ENCODE peak calls at places on chromosomes 1 and 21, in five cellular contexts. X is posterior vena cava, L is M059J, S is T1000, D is fibroblast of pulmonary artery. W is an unnamed sample.

GRCh38 chr1:100342391-100342790 is 9.9 kb upstream of the CDC14A start:
- DNase-seq in X (no peak), L (no peak), S (no peak), D (no peak), W (no peak)

GRCh38 chr1:163673756-163674155 is 352.0 kb downstream of the NUF2 start:
- DNase-seq in X (no peak), L (no peak), S (no peak), D (peak), W (no peak)

GRCh38 chr1:152410599-152410998 is 3.5 kb downstream of the CRNN start:
- DNase-seq in X (no peak), L (peak), S (no peak), D (no peak), W (no peak)

GRCh38 chr1:234583755-234584430 is 26.1 kb downstream of the IRF2BP2 start:
- DNase-seq in X (no peak), L (no peak), S (no peak), D (no peak), W (no peak)

GRCh38 chr1:155192346-155193274 is 15.1 kb downstream of the THBS3 start:
- DNase-seq in X (no peak), L (no peak), S (no peak), D (no peak), W (no peak)

GRCh38 chr1:230772457-230773395 is 25.5 kb downstream of the CAPN9 start:
- DNase-seq in X (no peak), L (peak), S (no peak), D (peak), W (no peak)

GRCh38 chr1:205354259-205354904 is 2.3 kb downstream of the KLHDC8A start:
- DNase-seq in X (no peak), L (peak), S (no peak), D (peak), W (peak)

GRCh38 chr1:178088651-178089050 is 5.3 kb upstream of the RASAL2 start:
- DNase-seq in X (no peak), L (no peak), S (no peak), D (no peak), W (no peak)

GRCh38 chr1:165284471-165284870 is 72.0 kb downstream of the LMX1A start:
- DNase-seq in X (no peak), L (peak), S (no peak), D (no peak), W (no peak)

GRCh38 chr1:47578862-47579419 is 141.1 kb downstream of the FOXD2 start:
- DNase-seq in X (peak), L (no peak), S (no peak), D (no peak), W (no peak)

GRCh38 chr1:176515310-176515709 is 52.3 kb downstream of the PAPPA2 start:
- DNase-seq in X (no peak), L (peak), S (peak), D (peak), W (no peak)

GRCh38 chr1:237012789-237013383 is 8.6 kb upstream of the MT1HL1 start:
- DNase-seq in X (no peak), L (peak), S (peak), D (peak), W (no peak)

GRCh38 chr21:14064296-14064645 is 146.5 kb downstream of the LIPI start:
- DNase-seq in X (no peak), L (no peak), S (no peak), D (no peak), W (no peak)

GRCh38 chr1:39720094-39720999 is 18.3 kb upstream of the PPIE start:
- DNase-seq in X (no peak), L (peak), S (no peak), D (peak), W (no peak)

GRCh38 chr1:188433428-188433827 is 1604.7 kb downstream of the PLA2G4A start:
- DNase-seq in X (no peak), L (peak), S (no peak), D (peak), W (no peak)

GRCh38 chr1:216045400-216045799 is 377.8 kb downstream of the USH2A start:
- DNase-seq in X (no peak), L (peak), S (peak), D (peak), W (no peak)

GRCh38 chr21:24302400-24302799 is 1304.9 kb downstream of the MRPL39 start:
- DNase-seq in X (no peak), L (no peak), S (no peak), D (no peak), W (no peak)

GRCh38 chr1:246297314-246298273 is 209.5 kb downstream of the SMYD3 start:
- DNase-seq in X (no peak), L (peak), S (no peak), D (no peak), W (no peak)

GRCh38 chr1:1628656-1629429 is 3.1 kb upstream of the MMP23B start:
- DNase-seq in X (peak), L (peak), S (no peak), D (no peak), W (no peak)

GRCh38 chr1:9558271-9558945 is 19.1 kb downstream of the SLC25A33 start:
- DNase-seq in X (no peak), L (no peak), S (no peak), D (no peak), W (no peak)

GRCh38 chr1:29630756-29631155 is 394.4 kb downstream of the PTPRU start:
- DNase-seq in X (peak), L (no peak), S (no peak), D (no peak), W (no peak)

GRCh38 chr1:25810341-25811299 is 9.1 kb upstream of the MTFR1L start:
- DNase-seq in X (peak), L (peak), S (peak), D (peak), W (peak)

GRCh38 chr21:44846485-44847260 is 26.8 kb downstream of the PTTG1IP start:
- DNase-seq in X (peak), L (peak), S (no peak), D (peak), W (no peak)

GRCh38 chr21:34027727-34028461 is 45.5 kb upstream of the MRPS6 start:
- DNase-seq in X (no peak), L (peak), S (no peak), D (no peak), W (no peak)

GRCh38 chr21:46194374-46195334 is 10.4 kb upstream of the SPATC1L start:
- DNase-seq in X (peak), L (no peak), S (no peak), D (no peak), W (no peak)

GRCh38 chr1:17187065-17187464 is 17.9 kb upstream of the PADI1 start:
- DNase-seq in X (peak), L (no peak), S (no peak), D (no peak), W (no peak)

GRCh38 chr1:105894006-105894405 is 1162.5 kb upstream of the PRMT6 start:
- DNase-seq in X (no peak), L (no peak), S (no peak), D (no peak), W (no peak)

GRCh38 chr1:193649587-193649986 is 463.2 kb upstream of the B3GALT2 start:
- DNase-seq in X (no peak), L (no peak), S (no peak), D (no peak), W (no peak)

GRCh38 chr1:108570128-108570527 is 10.2 kb downstream of the EEIG2 start:
- DNase-seq in X (no peak), L (peak), S (no peak), D (peak), W (no peak)

GRCh38 chr1:203359010-203359571 is 8.2 kb upstream of the FMOD start:
- DNase-seq in X (no peak), L (no peak), S (no peak), D (peak), W (no peak)